ENCODE peak calls at places on chromosomes 5 and 9, in four cellular contexts. J is erythroblast, A is mesenteric fat pad, K is keratinocyte. M is an unnamed sample.

GRCh38 chr9:123550012-123550411 is 194.0 kb downstream of the CRB2 start:
- DNase-seq in J (peak), K (no peak), A (no peak), M (peak)

GRCh38 chr9:133562611-133563285 is 28.2 kb downstream of the ADAMTSL2 start:
- DNase-seq in A (no peak), K (no peak), J (no peak), M (no peak)

GRCh38 chr9:79224672-79225433 is 346.9 kb upstream of the TLE4 start:
- DNase-seq in A (no peak), J (no peak), K (peak), M (no peak)

GRCh38 chr5:73373814-73374510 is 74.6 kb downstream of the FOXD1 start:
- DNase-seq in K (no peak), A (no peak), J (no peak), M (no peak)

GRCh38 chr5:95070453-95070852 is 214.4 kb downstream of the MCTP1 start:
- DNase-seq in A (no peak), J (no peak), K (no peak), M (no peak)

GRCh38 chr5:1390333-1390732 is 45.4 kb upstream of the CLPTM1L start:
- DNase-seq in K (no peak), A (no peak), J (no peak), M (no peak)

GRCh38 chr5:126526493-126526892 is 68.5 kb downstream of the ALDH7A1 start:
- DNase-seq in J (no peak), A (no peak), K (no peak), M (no peak)

GRCh38 chr5:44538831-44539539 is 149.8 kb upstream of the FGF10 start:
- DNase-seq in K (no peak), J (no peak), A (no peak), M (no peak)

GRCh38 chr9:73761905-73762304 is 610.2 kb downstream of the ANXA1 start:
- DNase-seq in J (no peak), K (no peak), A (no peak), M (no peak)

GRCh38 chr5:80246995-80247729 is 8.7 kb downstream of the SERINC5 start:
- DNase-seq in K (peak), A (peak), J (peak), M (peak)

GRCh38 chr5:68711311-68712200 is 382.3 kb upstream of the SLC30A5 start:
- DNase-seq in A (no peak), K (no peak), J (no peak), M (no peak)

GRCh38 chr9:99753436-99753835 is 68.2 kb upstream of the NR4A3 start:
- DNase-seq in J (no peak), K (peak), A (no peak), M (no peak)

GRCh38 chr5:56900395-56900794 is 9.0 kb upstream of the SETD9 start:
- DNase-seq in A (no peak), J (no peak), K (no peak), M (no peak)

M was measured in K562.